ENCODE peak calls at places on chromosome 15, in eight cellular contexts. X is psoas muscle, D is SK-N-SH, M is mammary epithelial cell, L is neuronal stem cell, C is K562, U is astrocyte, N is cardiac muscle cell. I is an unnamed sample. For H3K4me1, the result is how much of the 10 kb centered on the place peaks cover.

GRCh38 chr15:64800476-64800875 is 25.0 kb downstream of the PIF1 start:
- DNase-seq in X (no peak), D (no peak), M (no peak), L (no peak), C (no peak), U (no peak), N (no peak), I (no peak)

GRCh38 chr15:81032818-81033217 is 32.1 kb downstream of the TLNRD1 start:
- DNase-seq in X (no peak), D (no peak), M (no peak), L (no peak), C (no peak), U (no peak), N (no peak), I (no peak)

GRCh38 chr15:29115093-29115991 is 154.3 kb downstream of the NSMCE3 start:
- DNase-seq in X (no peak), D (peak), M (no peak), L (no peak), C (no peak), U (no peak), N (peak), I (no peak)

GRCh38 chr15:90004671-90005070 is 3.5 kb downstream of the ZNF710 start:
- DNase-seq in X (peak), D (no peak), M (peak), L (no peak), C (no peak), U (peak), N (no peak), I (no peak)

GRCh38 chr15:69807752-69808151 is 290.0 kb downstream of the TLE3 start:
- DNase-seq in X (peak), D (no peak), M (peak), L (no peak), C (no peak), U (peak), N (no peak), I (no peak)

GRCh38 chr15:28093761-28094535 is 5.2 kb downstream of the OCA2 start:
- DNase-seq in X (no peak), D (peak), M (no peak), L (no peak), C (no peak), U (no peak), N (no peak), I (no peak)

GRCh38 chr15:46091860-46092450 is 457.1 kb downstream of the SQOR start:
- DNase-seq in X (no peak), D (peak), M (no peak), L (peak), C (peak), U (no peak), N (peak), I (peak)

GRCh38 chr15:49199666-49200065 is 29.6 kb downstream of the GALK2 start:
- DNase-seq in X (no peak), D (no peak), M (no peak), L (no peak), C (no peak), U (no peak), N (no peak), I (no peak)

GRCh38 chr15:45134046-45134445 is 4.3 kb downstream of the DUOX1 start:
- DNase-seq in X (no peak), D (no peak), M (no peak), L (no peak), C (no peak), U (no peak), N (no peak), I (no peak)

GRCh38 chr15:72278737-72279136 is 6.4 kb upstream of the PARP6 start:
- DNase-seq in X (no peak), D (no peak), M (no peak), L (no peak), C (no peak), U (no peak), N (no peak), I (no peak)
- H3K4me1 ChIP-seq in X (under half), D (under half), M (under half), L (under half), C (under half), U (under half), N (under half), I (under half)

GRCh38 chr15:88904257-88904807 is 8.8 kb downstream of the MFGE8 start:
- DNase-seq in X (no peak), D (no peak), M (no peak), L (no peak), C (no peak), U (no peak), N (no peak), I (no peak)

GRCh38 chr15:88902491-88902835 is 7.1 kb upstream of the HAPLN3 start:
- DNase-seq in X (no peak), D (no peak), M (no peak), L (no peak), C (no peak), U (no peak), N (no peak), I (no peak)

GRCh38 chr15:88900982-88901418 is 5.7 kb upstream of the HAPLN3 start:
- DNase-seq in X (no peak), D (no peak), M (no peak), L (no peak), C (no peak), U (no peak), N (no peak), I (no peak)

GRCh38 chr15:88901713-88902490 is 6.6 kb upstream of the HAPLN3 start:
- DNase-seq in X (no peak), D (no peak), M (no peak), L (no peak), C (no peak), U (no peak), N (no peak), I (no peak)

DNA sequence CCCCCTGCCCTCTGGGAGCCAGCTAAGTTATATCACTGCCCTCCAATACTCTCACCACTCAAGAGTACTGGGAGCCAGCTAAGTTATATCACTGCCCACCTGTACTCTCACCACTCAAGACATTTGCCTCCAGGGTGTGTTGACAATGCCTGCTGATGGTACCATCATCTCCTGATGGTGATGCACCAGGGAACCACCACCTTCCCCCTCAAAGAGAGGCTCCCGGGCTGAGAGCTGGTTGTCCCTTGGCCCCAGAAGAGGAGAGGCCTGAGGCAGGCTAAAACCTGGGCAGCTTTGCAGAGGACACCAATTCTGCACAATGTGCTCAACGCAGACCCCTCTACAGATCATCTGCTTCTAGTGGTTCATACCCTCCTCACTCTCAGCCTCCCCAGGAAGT is 7.5 kb upstream of the HAPLN3 start:
- DNase-seq in X (no peak), D (no peak), M (no peak), L (no peak), C (no peak), U (no peak), N (no peak), I (no peak)
- H3K4me1 ChIP-seq in X (half or more), D (under half), M (under half), L (under half), C (under half), U (under half), N (under half), I (under half)

GRCh38 chr15:23083115-23083514 is 43.7 kb upstream of the TUBGCP5 start:
- DNase-seq in X (no peak), D (no peak), M (no peak), L (no peak), C (no peak), U (no peak), N (no peak), I (no peak)
- H3K4me1 ChIP-seq in X (under half), D (under half), M (under half), L (under half), C (under half), U (under half), N (under half), I (under half)

DNA sequence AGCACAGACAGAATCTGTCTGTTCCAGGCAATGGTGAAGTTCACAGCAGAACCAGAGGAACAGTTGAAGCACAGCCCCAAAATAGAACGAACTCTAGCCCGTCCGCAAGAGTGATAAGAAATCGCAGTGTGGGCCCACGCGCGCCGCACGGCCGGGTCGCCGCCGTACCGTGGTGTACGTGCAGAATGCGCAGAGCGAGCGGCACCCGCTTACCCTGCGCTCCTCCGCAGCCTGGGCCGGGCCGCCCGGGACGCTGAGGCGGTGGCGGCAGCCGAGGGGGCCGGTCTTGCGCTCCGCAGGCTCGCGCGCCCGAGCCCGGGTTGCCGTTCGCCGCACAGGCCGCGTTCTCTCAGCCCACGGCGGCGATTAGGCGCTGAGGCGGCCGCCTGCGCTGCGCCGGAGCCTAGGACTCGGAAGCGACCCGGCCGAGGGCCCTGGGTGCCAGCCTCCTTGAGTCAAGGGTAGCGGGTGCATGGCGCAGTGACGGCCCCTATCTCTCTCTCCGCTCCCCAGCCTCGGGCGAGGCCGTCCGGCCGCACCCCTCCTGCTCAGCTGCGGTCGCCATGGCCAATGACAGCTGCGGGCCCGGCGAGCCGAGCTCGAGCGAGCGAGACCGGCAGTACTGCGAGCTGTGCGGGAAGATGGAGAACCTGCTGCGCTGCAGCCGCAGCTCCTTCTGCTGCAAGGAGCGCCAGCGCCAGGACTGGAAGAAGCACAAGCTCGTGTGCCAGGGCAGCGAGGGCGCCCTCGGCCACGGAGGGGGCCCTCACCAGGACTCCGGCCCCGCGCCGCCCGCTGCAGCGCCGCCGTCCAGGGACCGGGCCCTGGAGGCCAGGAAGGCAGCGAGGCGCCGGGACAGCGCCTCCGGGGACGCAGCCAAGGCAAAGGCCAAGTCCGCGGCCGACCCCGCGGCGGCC is 20.5 kb downstream of the WDR73 start:
- DNase-seq in X (peak), D (peak), M (peak), L (peak), C (peak), U (peak), N (peak), I (peak)
- H3K4me1 ChIP-seq in X (under half), D (under half), M (under half), L (under half), C (under half), U (under half), N (under half), I (under half)

DNA sequence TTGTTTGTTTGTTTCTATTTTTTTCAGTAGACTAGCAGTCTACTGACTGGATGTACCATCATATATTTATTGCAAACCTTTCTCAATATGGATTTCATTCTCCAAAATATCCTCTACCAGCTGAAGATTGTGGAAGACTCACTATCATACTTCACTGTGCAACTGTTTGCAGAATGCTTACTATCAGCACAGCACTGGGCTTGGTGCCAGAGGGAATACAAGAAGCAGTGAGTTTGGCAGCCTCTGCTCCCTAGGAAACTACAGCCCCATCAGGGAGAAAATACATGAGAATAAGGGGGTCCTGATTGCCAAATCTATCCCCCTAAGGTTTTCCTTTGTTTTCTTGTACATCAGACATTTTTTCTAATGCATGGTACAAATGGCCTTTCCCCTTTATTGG is 27.5 kb downstream of the AQP9 start:
- DNase-seq in X (no peak), D (no peak), M (no peak), L (no peak), C (peak), U (peak), N (peak), I (no peak)
- H3K4me1 ChIP-seq in X (under half), D (under half), M (under half), L (under half), C (under half), U (under half), N (under half), I (under half)

GRCh38 chr15:40755821-40756220 is 767 bp upstream of the RMDN3 start:
- DNase-seq in X (peak), D (no peak), M (no peak), L (no peak), C (peak), U (no peak), N (no peak), I (no peak)
- H3K4me1 ChIP-seq in X (under half), D (under half), M (under half), L (under half), C (under half), U (under half), N (under half), I (under half)

DNA sequence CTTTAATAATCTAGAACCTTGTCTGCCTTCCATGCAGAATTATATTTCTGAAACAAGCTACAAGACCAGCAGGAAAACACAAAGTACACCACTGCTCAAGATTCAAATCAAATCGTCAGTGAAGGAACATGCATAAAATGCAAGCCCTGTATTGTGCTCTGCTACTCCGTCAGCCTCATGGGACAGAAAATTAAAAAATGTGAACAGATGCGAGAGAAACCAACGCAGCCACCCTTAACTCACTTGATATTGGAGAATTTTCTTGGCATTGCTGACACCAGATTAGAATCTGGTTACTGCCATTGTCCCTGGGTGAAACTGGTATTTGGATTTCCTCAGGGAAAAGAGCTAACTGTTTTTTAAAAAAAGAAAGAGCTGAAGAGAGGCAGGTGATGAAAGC is 23.6 kb downstream of the ANXA2 start:
- DNase-seq in X (no peak), D (no peak), M (no peak), L (no peak), C (no peak), U (no peak), N (no peak), I (no peak)
- H3K4me1 ChIP-seq in X (half or more), D (under half), M (half or more), L (under half), C (under half), U (half or more), N (under half), I (under half)

GRCh38 chr15:84657748-84658079 is 285 bp downstream of the NMB start:
- DNase-seq in X (peak), D (no peak), M (no peak), L (no peak), C (no peak), U (no peak), N (no peak), I (no peak)

GRCh38 chr15:84658788-84659411 is 901 bp upstream of the NMB start:
- DNase-seq in X (no peak), D (peak), M (no peak), L (no peak), C (no peak), U (no peak), N (no peak), I (no peak)

GRCh38 chr15:84659904-84660781 is 2.1 kb upstream of the NMB start:
- DNase-seq in X (no peak), D (no peak), M (no peak), L (no peak), C (no peak), U (no peak), N (peak), I (no peak)

GRCh38 chr15:84656972-84657371 is 1.0 kb downstream of the NMB start:
- DNase-seq in X (no peak), D (no peak), M (no peak), L (no peak), C (no peak), U (no peak), N (no peak), I (no peak)

GRCh38 chr15:84658080-84658787 is at the start of gene NMB:
- DNase-seq in X (peak), D (peak), M (peak), L (peak), C (no peak), U (peak), N (peak), I (peak)
- H3K4me1 ChIP-seq in X (under half), D (under half), M (under half), L (under half), C (under half), U (under half), N (under half), I (under half)

GRCh38 chr15:75045332-75046015 is 22.1 kb downstream of the PPCDC start:
- DNase-seq in X (no peak), D (no peak), M (no peak), L (no peak), C (no peak), U (no peak), N (no peak), I (no peak)
- H3K4me1 ChIP-seq in X (half or more), D (half or more), M (under half), L (under half), C (under half), U (under half), N (under half), I (under half)